ENCODE peak calls at places on chromosomes 11 and 22, in eight cellular contexts. V is Caco-2; L is stimulated activated CD4-positive, alpha-beta T cell treated with anti-CD3 and anti-CD28 coated beads, Interleukin-1b, Interleukin-23, amount 100 ng/mL, for 24 hours; Q is GM04503; I is Calu3; Y is transverse colon; O is activated CD4-positive, alpha-beta T cell treated with anti-CD3 and anti-CD28 coated beads for 24 hours; N is WERI-Rb-1. Z is an unnamed sample.

GRCh38 chr11:100791103-100791502 is 104.0 kb downstream of the ARHGAP42 start:
- DNase-seq in Q (no peak), V (no peak), L (no peak), I (no peak), Y (no peak), O (no peak), N (no peak), Z (no peak)

GRCh38 chr11:61173456-61173855 is 12.2 kb upstream of the VPS37C start:
- DNase-seq in Q (no peak), V (peak), N (peak), Y (no peak), I (peak), L (no peak), O (no peak), Z (no peak)

GRCh38 chr11:126319374-126319740 is 15.5 kb downstream of the DCPS start:
- DNase-seq in N (no peak), V (no peak), L (no peak), Q (no peak), Y (no peak), I (no peak), O (no peak), Z (no peak)

GRCh38 chr11:77602385-77603105 is 12.8 kb downstream of the AQP11 start:
- DNase-seq in Y (no peak), O (no peak), N (no peak), Q (peak), V (no peak), I (no peak), L (no peak), Z (no peak)

GRCh38 chr11:120052196-120052775 is 85.6 kb downstream of the TRIM29 start:
- DNase-seq in I (no peak), V (no peak), Q (no peak), O (no peak), Y (no peak), N (peak), L (no peak), Z (no peak)

GRCh38 chr22:23223566-23224317 is 43.4 kb downstream of the BCR start:
- DNase-seq in L (no peak), O (no peak), Y (peak), V (no peak), I (no peak), Q (no peak), N (no peak), Z (no peak)

GRCh38 chr11:12581923-12582322 is 92.3 kb upstream of the TEAD1 start:
- DNase-seq in L (no peak), Q (no peak), N (peak), O (no peak), Y (no peak), I (peak), V (no peak), Z (no peak)

GRCh38 chr11:84117394-84117793 is 831.2 kb upstream of the CCDC90B start:
- DNase-seq in O (no peak), I (no peak), Q (no peak), V (no peak), N (no peak), Y (no peak), L (no peak), Z (no peak)

GRCh38 chr11:102640946-102641345 is 15.8 kb upstream of the MMP20 start:
- DNase-seq in O (no peak), I (no peak), Y (no peak), Q (no peak), L (no peak), V (no peak), N (no peak), Z (no peak)

Z was measured in NCI-H524 treated with DMSO at 0.1 percent for 48 hours.